ENCODE peak calls at places on chromosomes 3 and 15, in five cellular contexts. Q is brain microvascular endothelial cell; O is CD4-positive, alpha-beta memory T cell; W is iPS DF 6.9; C is BE2C. E is an unnamed sample.
A peak's percentile ranks its signal among the peaks of the same experiment; 100 is the strongest.

GRCh38 chr15:74633781-74634180 is 18.1 kb downstream of the CLK3 start:
- DNase-seq in Q (no peak), O (no peak), W (no peak), C (no peak), E (no peak)

GRCh38 chr3:183377307-183377959 is 51.0 kb downstream of the MCF2L2 start:
- DNase-seq in Q (no peak), O (no peak), W (no peak), C (no peak), E (no peak)

GRCh38 chr3:64501298-64501906 is 186.4 kb downstream of the ADAMTS9 start:
- DNase-seq in Q (peak; percentile 14), O (no peak), W (no peak), C (no peak), E (peak; percentile 82)

GRCh38 chr3:181609156-181609767 is 102.5 kb upstream of the SOX2 start:
- DNase-seq in Q (no peak), O (no peak), W (peak; percentile 4), C (no peak), E (no peak)

GRCh38 chr3:193637831-193638230 is 44.8 kb downstream of the OPA1 start:
- DNase-seq in Q (no peak), O (no peak), W (no peak), C (no peak), E (no peak)

GRCh38 chr3:88231207-88231606 is 81.4 kb downstream of the C3orf38 start:
- DNase-seq in Q (no peak), O (no peak), W (no peak), C (no peak), E (no peak)

GRCh38 chr3:98732239-98733054 is 30.7 kb upstream of the ST3GAL6 start:
- DNase-seq in Q (peak; percentile 21), O (no peak), W (no peak), C (peak; percentile 79), E (no peak)

GRCh38 chr3:180870008-180870733 is 42.3 kb upstream of the FXR1 start:
- DNase-seq in Q (no peak), O (no peak), W (no peak), C (no peak), E (no peak)

GRCh38 chr3:195896361-195897080 is 11.8 kb downstream of the TNK2 start:
- DNase-seq in Q (peak; percentile 63), O (peak; percentile 36), W (no peak), C (peak; percentile 49), E (no peak)

GRCh38 chr3:58332575-58333179 is at the start of gene PXK:
- DNase-seq in Q (peak; percentile 64), O (peak; percentile 75), W (no peak), C (peak; percentile 72), E (no peak)

GRCh38 chr3:150232992-150233451 is 175.1 kb upstream of the TSC22D2 start:
- DNase-seq in Q (no peak), O (no peak), W (no peak), C (peak; percentile 31), E (no peak)

GRCh38 chr3:190182418-190183043 is 61.8 kb upstream of the P3H2 start:
- DNase-seq in Q (no peak), O (no peak), W (no peak), C (no peak), E (no peak)

GRCh38 chr15:75809986-75810750 is 33.1 kb upstream of the UBE2Q2 start:
- DNase-seq in Q (no peak), O (no peak), W (no peak), C (peak; percentile 36), E (no peak)

GRCh38 chr15:29959384-29960137 is 123.2 kb upstream of the GOLGA8J start:
- DNase-seq in Q (no peak), O (no peak), W (no peak), C (no peak), E (no peak)

GRCh38 chr3:23611737-23612295 is 193.9 kb upstream of the UBE2E1 start:
- DNase-seq in Q (peak; percentile 68), O (no peak), W (no peak), C (peak; percentile 24), E (no peak)

GRCh38 chr3:77319711-77320110 is 279.8 kb downstream of the ROBO2 start:
- DNase-seq in Q (peak; percentile 16), O (no peak), W (no peak), C (peak; percentile 24), E (no peak)

GRCh38 chr3:172751188-172751571 is 654 bp downstream of the ECT2 start:
- DNase-seq in Q (peak; percentile 4), O (no peak), W (no peak), C (no peak), E (no peak)

GRCh38 chr3:54176106-54176505 is 53.8 kb downstream of the CACNA2D3 start:
- DNase-seq in Q (no peak), O (no peak), W (no peak), C (no peak), E (no peak)

GRCh38 chr3:152176998-152177397 is 91.7 kb upstream of the MBNL1 start:
- DNase-seq in Q (no peak), O (no peak), W (no peak), C (no peak), E (no peak)

GRCh38 chr3:175002732-175003143 is 143.6 kb downstream of the NAALADL2 start:
- DNase-seq in Q (peak; percentile 96), O (no peak), W (no peak), C (no peak), E (peak; percentile 99)

GRCh38 chr15:37101634-37102314 is 1.4 kb upstream of the MEIS2 start:
- DNase-seq in Q (no peak), O (no peak), W (no peak), C (peak; percentile 94), E (no peak)

GRCh38 chr3:37793889-37794591 is 67.6 kb upstream of the CTDSPL start:
- DNase-seq in Q (no peak), O (no peak), W (no peak), C (no peak), E (no peak)

GRCh38 chr15:73628976-73629854 is 4.0 kb downstream of the NPTN start:
- DNase-seq in Q (no peak), O (no peak), W (no peak), C (no peak), E (no peak)

GRCh38 chr3:122298239-122298638 is 26.8 kb upstream of the CSTA start:
- DNase-seq in Q (no peak), O (no peak), W (no peak), C (no peak), E (no peak)

GRCh38 chr3:177451277-177451880 is 254.1 kb upstream of the TBL1XR1 start:
- DNase-seq in Q (no peak), O (no peak), W (no peak), C (no peak), E (no peak)

GRCh38 chr3:11584570-11584969 is 59.1 kb downstream of the VGLL4 start:
- DNase-seq in Q (no peak), O (no peak), W (no peak), C (no peak), E (no peak)

GRCh38 chr15:91302588-91303439 is 202.8 kb downstream of the SV2B start:
- DNase-seq in Q (peak; percentile 33), O (no peak), W (peak; percentile 55), C (peak; percentile 59), E (peak; percentile 9)

GRCh38 chr3:43259626-43260025 is 26.7 kb upstream of the SNRK start:
- DNase-seq in Q (no peak), O (no peak), W (no peak), C (no peak), E (no peak)

GRCh38 chr3:30368978-30369377 is 237.4 kb upstream of the TGFBR2 start:
- DNase-seq in Q (no peak), O (no peak), W (no peak), C (no peak), E (no peak)

GRCh38 chr3:29922990-29923746 is 642.3 kb downstream of the RBMS3 start:
- DNase-seq in Q (peak; percentile 92), O (no peak), W (no peak), C (no peak), E (peak; percentile 14)

GRCh38 chr3:59607628-59608027 is 557.8 kb upstream of the CFAP20DC start:
- DNase-seq in Q (no peak), O (no peak), W (no peak), C (no peak), E (no peak)

DNA sequence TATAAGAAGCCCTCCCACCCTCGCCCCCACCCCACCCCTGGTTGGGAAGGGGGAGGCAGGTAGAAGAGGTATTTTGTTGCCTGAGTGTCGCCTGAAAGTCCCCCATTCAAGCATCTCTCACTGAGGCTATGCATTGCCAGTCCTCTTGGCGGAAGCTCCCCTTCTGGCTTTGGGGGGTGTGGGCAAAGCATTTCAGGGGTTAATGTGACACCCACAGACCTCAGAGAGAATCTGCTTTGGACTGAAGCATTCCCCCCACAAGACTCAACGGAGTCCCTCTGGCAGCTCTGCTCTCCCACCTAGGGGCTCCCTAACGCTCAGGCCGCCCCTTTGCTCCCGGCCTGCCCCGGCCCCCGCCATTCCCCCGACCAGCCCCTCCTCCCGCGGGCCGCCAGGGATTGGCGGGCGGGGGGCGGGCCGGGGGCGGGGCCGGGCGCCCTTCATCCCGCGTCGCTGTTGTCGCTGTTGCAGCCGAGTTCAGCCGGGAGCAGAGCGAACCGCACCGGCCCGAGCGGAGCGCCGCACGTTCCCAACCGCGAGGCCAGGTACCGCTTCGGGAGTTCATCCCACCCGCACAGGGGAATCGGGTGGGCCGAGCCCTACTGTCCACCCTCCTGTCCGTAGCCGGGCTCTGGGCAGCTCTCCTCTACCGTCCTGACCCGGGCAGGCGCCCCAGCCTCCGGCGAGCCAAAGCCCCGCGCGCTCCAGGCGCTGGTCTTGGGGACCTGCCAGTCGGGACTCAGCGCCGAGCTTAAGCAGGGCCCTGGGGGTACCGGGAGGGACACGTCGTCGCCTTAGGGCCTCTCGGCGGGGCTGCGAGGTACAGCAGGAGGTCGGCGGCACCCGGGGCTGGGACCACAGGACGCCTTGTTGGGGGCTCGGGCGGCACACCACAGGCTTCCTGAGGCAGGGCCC is at the start of gene SLC38A3:
- DNase-seq in Q (no peak), O (no peak), W (no peak), C (peak; percentile 56), E (no peak)
- H3K4me3 ChIP-seq in Q (peak within 1 kb of the TSS; percentile 39), O (no peak within 1 kb of the TSS), W (peak within 1 kb of the TSS; percentile 28), C (peak within 1 kb of the TSS; percentile 44), E (peak within 1 kb of the TSS; percentile 39)

DNA sequence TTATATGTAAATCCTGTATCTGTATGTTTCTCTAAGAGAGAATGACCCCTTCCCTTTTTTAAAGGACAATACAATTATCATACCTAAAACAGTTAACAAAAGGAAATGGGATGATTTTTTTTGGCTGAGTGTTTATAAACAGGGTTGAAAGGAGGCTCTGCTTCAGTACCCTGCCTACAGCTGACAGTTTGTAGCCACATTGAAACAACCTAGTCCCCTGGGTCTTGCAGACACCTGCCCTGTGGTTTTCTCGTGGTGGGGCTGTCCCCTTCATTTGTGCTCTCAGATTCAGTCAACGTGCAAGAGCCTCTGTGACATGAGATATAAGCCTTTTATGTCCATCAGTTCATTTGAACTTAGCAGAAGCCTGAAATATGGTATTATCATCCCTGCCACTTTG is 2.3 kb upstream of the HMCES start:
- DNase-seq in Q (no peak), O (no peak), W (no peak), C (no peak), E (no peak)
- H3K4me3 ChIP-seq in Q (no peak overlapping the region), O (no peak overlapping the region), W (no peak overlapping the region), C (no peak overlapping the region), E (no peak overlapping the region)

GRCh38 chr3:50189989-50190388 is 1.4 kb upstream of the GNAT1 start:
- DNase-seq in Q (no peak), O (no peak), W (no peak), C (no peak), E (no peak)
- H3K4me3 ChIP-seq in Q (no peak overlapping the region), O (no peak overlapping the region), W (no peak overlapping the region), C (no peak overlapping the region), E (no peak overlapping the region)

GRCh38 chr3:46947545-46947899 is 29.0 kb downstream of the CCDC12 start:
- DNase-seq in Q (no peak), O (no peak), W (no peak), C (no peak), E (no peak)
- H3K4me3 ChIP-seq in Q (no peak overlapping the region), O (peak overlapping the region; percentile 15), W (no peak overlapping the region), C (no peak overlapping the region), E (no peak overlapping the region)

GRCh38 chr15:40336129-40337122 is 4.3 kb downstream of the CCDC9B start:
- DNase-seq in Q (no peak), O (no peak), W (no peak), C (peak; percentile 81), E (no peak)
- H3K4me3 ChIP-seq in Q (no peak overlapping the region), O (no peak overlapping the region), W (no peak overlapping the region), C (no peak overlapping the region), E (no peak overlapping the region)